ENCODE peak calls at places on chromosomes 12 and 14, in five cellular contexts. G, U, H, D and K are unnamed samples.

GRCh38 chr12:537772-538171 is 78.0 kb downstream of the B4GALNT3 start:
- DNase-seq in D (no peak), G (no peak), U (no peak), H (no peak), K (no peak)

GRCh38 chr12:88472775-88473174 is 107.5 kb downstream of the KITLG start:
- DNase-seq in D (no peak), U (no peak), G (no peak), H (no peak), K (no peak)

GRCh38 chr12:89884365-89884915 is 175.8 kb upstream of the ATP2B1 start:
- DNase-seq in D (no peak), G (no peak), H (no peak), U (no peak), K (no peak)

GRCh38 chr14:50603565-50603964 is 43.6 kb downstream of the ATL1 start:
- DNase-seq in H (no peak), D (no peak), U (no peak), G (no peak), K (no peak)

GRCh38 chr14:32099473-32099872 is 22.4 kb downstream of the ARHGAP5 start:
- DNase-seq in G (no peak), D (no peak), H (no peak), U (no peak), K (no peak)

GRCh38 chr12:1796515-1797010 is 23.8 kb upstream of the LRTM2 start:
- DNase-seq in U (peak; percentile 93), H (no peak), G (peak; percentile 52), D (peak; percentile 57), K (no peak)

GRCh38 chr14:97706814-97707213 is 909.6 kb downstream of the VRK1 start:
- DNase-seq in H (no peak), G (no peak), D (no peak), U (no peak), K (no peak)

GRCh38 chr12:75933136-75933535 is 98.4 kb downstream of the PHLDA1 start:
- DNase-seq in D (no peak), G (no peak), H (no peak), U (no peak), K (no peak)

GRCh38 chr14:95300002-95300696 is 19.6 kb downstream of the CLMN start:
- DNase-seq in H (no peak), D (no peak), G (no peak), U (no peak), K (no peak)

GRCh38 chr12:23204933-23205778 is 580.2 kb downstream of the ETNK1 start:
- DNase-seq in H (no peak), U (no peak), G (no peak), D (no peak), K (no peak)

GRCh38 chr14:64993263-64993662 is 6.6 kb downstream of the FNTB start:
- DNase-seq in D (no peak), G (no peak), U (no peak), H (no peak), K (no peak)

GRCh38 chr12:91111366-91112321 is at the start of gene LUM:
- DNase-seq in D (peak; percentile 29), H (peak; percentile 56), U (no peak), G (peak; percentile 40), K (peak; percentile 23)

GRCh38 chr12:56260921-56261320 is 2.7 kb upstream of the ANKRD52 start:
- DNase-seq in G (no peak), H (no peak), U (no peak), D (no peak), K (no peak)

GRCh38 chr12:124792961-124793441 is 70.7 kb downstream of the SCARB1 start:
- DNase-seq in D (no peak), U (no peak), H (no peak), G (no peak), K (no peak)

GRCh38 chr12:64779349-64779974 is 20.3 kb upstream of the GNS start:
- DNase-seq in H (no peak), D (no peak), U (no peak), G (no peak), K (no peak)

GRCh38 chr14:35374273-35374681 is 30.3 kb downstream of the NFKBIA start:
- DNase-seq in U (peak; percentile 33), D (no peak), G (no peak), H (peak; percentile 75), K (no peak)

GRCh38 chr14:64675246-64675645 is 29.0 kb upstream of the PLEKHG3 start:
- DNase-seq in U (no peak), H (no peak), D (no peak), G (no peak), K (no peak)

GRCh38 chr14:22403286-22403685 is 185.7 kb downstream of the DAD1 start:
- DNase-seq in G (no peak), H (no peak), U (no peak), D (no peak), K (no peak)

GRCh38 chr12:42320796-42321195 is 5.1 kb downstream of the ZCRB1 start:
- DNase-seq in D (no peak), H (no peak), G (no peak), U (no peak), K (no peak)

GRCh38 chr12:2053675-2054070 is 886 bp downstream of the CACNA1C start:
- DNase-seq in U (no peak), G (peak; percentile 50), H (peak; percentile 65), D (no peak), K (no peak)

GRCh38 chr12:52335598-52336262 is 14.5 kb upstream of the KRT83 start:
- DNase-seq in G (no peak), U (no peak), D (no peak), H (no peak), K (no peak)

GRCh38 chr12:51320311-51320694 is 3.7 kb downstream of the BIN2 start:
- DNase-seq in H (no peak), U (no peak), G (no peak), D (no peak), K (no peak)

GRCh38 chr14:79686196-79686595 is 525.1 kb downstream of the DIO2 start:
- DNase-seq in G (no peak), H (no peak), U (no peak), D (no peak), K (no peak)

GRCh38 chr14:76820700-76821099 is 5.5 kb upstream of the LRRC74A start:
- DNase-seq in D (no peak), U (no peak), H (no peak), G (no peak), K (no peak)

GRCh38 chr14:52153939-52154338 is 85.1 kb upstream of the NID2 start:
- DNase-seq in H (no peak), G (no peak), U (no peak), D (no peak), K (no peak)

GRCh38 chr14:105605501-105606304 is 79.3 kb downstream of the TMEM121 start:
- DNase-seq in G (no peak), D (peak; percentile 14), H (no peak), U (peak; percentile 56), K (no peak)

GRCh38 chr12:57552692-57553321 is 3.0 kb downstream of the KIF5A start:
- DNase-seq in G (no peak), D (no peak), H (no peak), U (no peak), K (no peak)

GRCh38 chr14:63273717-63274673 is 44.7 kb downstream of the GPHB5 start:
- DNase-seq in D (peak; percentile 51), U (no peak), H (peak; percentile 54), G (no peak), K (peak; percentile 49)
- TF ChIP-seq POLR2A in D (no peak), U (no peak), H (no peak), G (no peak), K (no peak)

GRCh38 chr14:28773176-28773575 is 6.6 kb downstream of the FOXG1 start:
- DNase-seq in H (no peak), U (no peak), G (no peak), D (no peak), K (no peak)

GRCh38 chr14:28772613-28773012 is 6.0 kb downstream of the FOXG1 start:
- DNase-seq in H (no peak), D (no peak), U (no peak), G (no peak), K (no peak)

GRCh38 chr14:28776482-28777266 is 10.1 kb downstream of the FOXG1 start:
- DNase-seq in D (no peak), G (no peak), H (no peak), U (no peak), K (no peak)

GRCh38 chr14:28774764-28775738 is 8.5 kb downstream of the FOXG1 start:
- DNase-seq in U (no peak), D (no peak), H (no peak), G (no peak), K (no peak)

GRCh38 chr14:28773917-28774691 is 7.5 kb downstream of the FOXG1 start:
- DNase-seq in D (no peak), G (no peak), H (no peak), U (no peak), K (no peak)
- TF ChIP-seq CTCF in D (no peak), G (no peak), H (no peak), U (no peak), K (no peak)

GRCh38 chr12:121755591-121755990 is 37.9 kb downstream of the RHOF start:
- DNase-seq in G (no peak), D (no peak), U (no peak), H (no peak), K (no peak)

GRCh38 chr12:121751034-121751433 is 38.5 kb downstream of the TMEM120B start:
- DNase-seq in G (no peak), U (no peak), D (no peak), H (no peak), K (no peak)

GRCh38 chr12:121754836-121755235 is 38.7 kb downstream of the RHOF start:
- DNase-seq in U (no peak), D (no peak), H (no peak), G (no peak), K (no peak)

GRCh38 chr12:121751716-121752351 is 39.3 kb downstream of the TMEM120B start:
- DNase-seq in U (no peak), D (no peak), H (no peak), G (no peak), K (no peak)

GRCh38 chr12:121753844-121754264 is 39.6 kb downstream of the RHOF start:
- DNase-seq in G (no peak), H (no peak), U (no peak), D (peak; percentile 80), K (no peak)
- TF ChIP-seq POLR2A in G (no peak), H (no peak), U (no peak), D (no peak), K (no peak)

DNA sequence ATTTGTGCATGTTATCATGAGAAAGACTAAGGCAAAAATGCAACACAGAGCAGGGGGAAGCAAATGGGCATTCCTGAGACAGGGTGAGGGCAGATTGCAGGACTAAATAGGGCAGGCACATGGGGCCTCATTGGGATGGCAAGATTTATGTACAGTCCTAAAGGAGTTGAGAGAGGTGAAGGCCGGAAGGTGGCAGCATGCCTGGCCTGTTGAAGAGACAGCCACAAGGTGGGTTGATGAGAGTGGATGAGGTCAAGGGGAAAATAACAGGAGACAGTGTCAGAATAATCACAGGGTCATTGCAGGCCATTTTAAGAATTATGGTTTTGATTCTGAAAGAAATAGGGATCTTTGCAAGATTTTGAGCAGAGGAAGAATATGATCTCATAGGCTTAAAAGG is 21.0 kb downstream of the PAH start:
- DNase-seq in D (no peak), H (no peak), U (no peak), G (no peak), K (no peak)
- TF ChIP-seq CTCF in D (no peak), H (no peak), U (no peak), G (no peak), K (no peak)

GRCh38 chr12:104456950-104457745 is 400 bp downstream of the CHST11 start:
- DNase-seq in D (peak; percentile 58), U (peak; percentile 90), G (peak; percentile 65), H (peak; percentile 85), K (peak; percentile 91)
- TF ChIP-seq POLR2A in D (peak; percentile 32), U (no peak), G (peak; percentile 24), H (peak; percentile 48), K (no peak)